ENCODE peak calls at places on chromosomes 11 and 22, in four cellular contexts. C is A549, L is stomach, V is ovary. P is an unnamed sample.
A peak's percentile ranks its signal among the peaks of the same experiment; 100 is the strongest.

GRCh38 chr11:47202569-47202968 is 12.2 kb upstream of the DDB2 start:
- DNase-seq in L (no peak), C (no peak), V (no peak), P (no peak)

GRCh38 chr22:26937213-26937612 is 279.8 kb downstream of the MIAT start:
- DNase-seq in L (no peak), C (no peak), V (no peak), P (no peak)

GRCh38 chr11:22703561-22703960 is 37.1 kb downstream of the GAS2 start:
- DNase-seq in L (no peak), C (no peak), V (no peak), P (no peak)

GRCh38 chr11:93059074-93059957 is 89.9 kb downstream of the MTNR1B start:
- DNase-seq in L (no peak), V (no peak), C (no peak), P (no peak)

GRCh38 chr11:116420770-116421528 is 351.8 kb downstream of the BUD13 start:
- DNase-seq in L (peak; percentile 31), V (no peak), C (no peak), P (no peak)

GRCh38 chr11:61702701-61703312 is 22.6 kb downstream of the DAGLA start:
- DNase-seq in V (no peak), L (no peak), C (no peak), P (no peak)

GRCh38 chr22:47176573-47177333 is 414.3 kb downstream of the TBC1D22A start:
- DNase-seq in C (no peak), L (no peak), V (peak; percentile 13), P (peak; percentile 51)

GRCh38 chr22:32341122-32341740 is 16.4 kb upstream of the RFPL3 start:
- DNase-seq in C (no peak), L (peak; percentile 17), V (no peak), P (no peak)

GRCh38 chr11:1167751-1168231 is 10.0 kb downstream of the MUC5AC start:
- DNase-seq in L (no peak), C (no peak), V (no peak), P (peak; percentile 48)

GRCh38 chr11:60866911-60867870 is at the start of gene ZP1:
- DNase-seq in L (peak; percentile 24), V (no peak), C (no peak), P (peak; percentile 60)

GRCh38 chr11:46308632-46309419 is 31.4 kb downstream of the CREB3L1 start:
- DNase-seq in V (peak; percentile 85), C (peak; percentile 91), L (peak; percentile 79), P (peak; percentile 91)

GRCh38 chr11:128733440-128734115 is 39.7 kb downstream of the FLI1 start:
- DNase-seq in V (no peak), C (no peak), L (no peak), P (no peak)

GRCh38 chr11:23263466-23263865 is 403.2 kb upstream of the CCDC179 start:
- DNase-seq in C (no peak), V (no peak), L (no peak), P (no peak)

GRCh38 chr11:65468874-65469333 is 29.9 kb upstream of the MALAT1 start:
- DNase-seq in C (peak; percentile 58), L (peak; percentile 93), V (peak; percentile 70), P (no peak)

GRCh38 chr11:66915866-66916265 is 42.3 kb downstream of the PC start:
- DNase-seq in V (no peak), L (no peak), C (no peak), P (no peak)

GRCh38 chr11:17368551-17368950 is 17.0 kb downstream of the NCR3LG1 start:
- DNase-seq in V (no peak), L (no peak), C (no peak), P (no peak)
- TF ChIP-seq POLR2A in V (no peak), L (no peak), C (no peak), P (no peak)

GRCh38 chr22:36456459-36456835 is 25.0 kb downstream of the TXN2 start:
- DNase-seq in V (no peak), C (no peak), L (no peak), P (no peak)

GRCh38 chr22:36460202-36460601 is 21.2 kb downstream of the TXN2 start:
- DNase-seq in C (no peak), L (no peak), V (no peak), P (no peak)

GRCh38 chr22:36455571-36456458 is 25.6 kb downstream of the TXN2 start:
- DNase-seq in L (peak; percentile 76), C (no peak), V (no peak), P (no peak)

GRCh38 chr22:36454916-36455570 is 26.4 kb downstream of the TXN2 start:
- DNase-seq in V (peak; percentile 90), L (peak; percentile 97), C (peak; percentile 73), P (peak; percentile 92)

DNA sequence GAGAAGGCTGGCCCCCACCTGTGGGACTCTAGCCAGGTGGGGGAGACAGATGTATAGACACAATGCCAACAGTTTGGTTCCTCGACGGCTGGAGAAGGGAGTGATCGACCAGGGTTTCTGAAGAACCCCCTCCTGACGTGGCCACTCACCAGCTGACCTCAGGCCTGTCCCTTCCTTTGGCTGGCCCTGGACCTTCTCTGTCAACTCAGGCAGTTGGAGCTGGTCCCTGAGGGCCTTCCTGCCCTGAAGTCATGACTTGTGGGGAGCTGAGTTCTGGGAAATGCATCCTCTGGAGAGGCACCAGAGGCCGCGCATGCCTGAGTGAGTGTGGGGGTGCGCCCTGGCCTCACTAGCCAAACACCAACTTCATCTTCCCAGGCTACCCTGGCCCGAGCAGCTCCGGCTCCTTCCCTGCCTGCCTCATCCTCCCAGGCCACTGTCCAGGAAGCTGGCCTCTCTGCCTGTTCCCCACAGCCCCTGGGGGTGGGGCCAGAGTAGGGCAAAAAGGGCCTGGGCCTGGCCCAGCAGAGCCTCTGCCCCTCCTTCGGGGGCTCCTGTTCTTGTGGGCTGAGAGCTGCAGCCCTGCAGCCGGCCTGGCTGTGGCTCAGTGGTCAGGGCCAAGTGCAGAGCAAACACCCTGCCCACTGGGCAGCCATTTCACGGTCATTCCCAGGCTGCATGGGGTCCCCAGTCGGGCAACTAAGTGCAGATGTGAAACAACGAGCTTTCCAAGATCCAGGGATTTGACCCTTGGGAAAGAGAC is 23.6 kb downstream of the TXN2 start:
- DNase-seq in C (no peak), L (no peak), V (peak; percentile 52), P (no peak)
- TF ChIP-seq EP300 in C (no peak), L (no peak), V (no peak), P (no peak)

DNA sequence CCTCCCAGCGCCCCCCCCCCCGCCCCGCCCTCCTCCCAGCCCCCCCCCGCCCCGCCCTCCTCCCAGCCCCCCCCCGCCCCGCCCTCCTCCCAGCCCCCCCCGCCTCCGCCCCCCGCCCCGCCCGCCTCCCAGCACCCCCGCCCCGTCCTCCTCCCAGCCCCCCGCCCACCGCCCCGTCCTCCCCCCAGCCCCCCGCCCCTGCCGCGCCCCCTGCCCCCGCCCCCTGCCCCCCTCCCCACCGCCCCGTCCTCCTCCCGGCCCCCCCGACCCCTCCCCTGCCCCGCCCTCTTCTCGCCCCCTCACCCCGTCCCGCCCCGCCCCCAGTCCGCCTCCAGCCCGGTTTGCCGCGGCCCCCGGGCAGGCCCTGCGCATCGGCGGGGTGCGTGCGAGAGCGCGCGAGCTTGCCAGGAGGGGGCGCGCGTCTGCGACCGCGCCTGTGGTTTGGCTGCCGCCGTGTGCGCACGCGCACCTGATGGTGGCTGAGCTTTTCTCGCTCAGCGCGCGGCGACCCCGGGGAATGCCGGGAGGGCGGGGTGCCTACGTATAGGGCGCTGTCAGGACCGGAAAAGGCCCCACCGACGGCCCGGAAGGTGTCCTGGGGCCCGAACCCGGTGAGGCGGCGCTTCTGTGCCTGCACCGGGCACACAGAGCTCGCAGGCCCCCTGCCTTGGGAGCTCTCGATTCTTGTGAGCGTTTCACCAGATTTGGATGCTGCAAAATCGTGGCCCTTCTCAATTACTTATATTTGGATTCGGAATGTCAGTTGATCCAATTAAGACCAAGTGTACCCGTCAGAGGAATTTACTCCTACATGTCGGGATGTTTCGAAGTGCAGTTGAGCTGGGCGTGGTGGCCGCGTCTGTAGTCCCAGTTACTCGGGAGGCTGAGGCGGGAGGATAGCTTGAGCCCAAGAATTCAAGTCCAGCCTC is 501 bp upstream of the TTLL12 start:
- DNase-seq in C (peak; percentile 88), V (peak; percentile 96), L (peak; percentile 98), P (peak; percentile 96)
- TF ChIP-seq POLR2A in C (peak; percentile 84), V (peak; percentile 54), L (no peak), P (no peak)

GRCh38 chr11:34155759-34156062 is 50.3 kb downstream of the NAT10 start:
- DNase-seq in C (no peak), L (no peak), V (no peak), P (no peak)

GRCh38 chr11:34151916-34152845 is 46.8 kb downstream of the NAT10 start:
- DNase-seq in L (no peak), V (no peak), C (no peak), P (no peak)

GRCh38 chr11:34157163-34157562 is 51.7 kb downstream of the NAT10 start:
- DNase-seq in L (no peak), V (no peak), C (no peak), P (no peak)

GRCh38 chr11:34154059-34154875 is 48.8 kb downstream of the NAT10 start:
- DNase-seq in L (no peak), V (no peak), C (no peak), P (no peak)

GRCh38 chr11:34155057-34155758 is 49.8 kb downstream of the NAT10 start:
- DNase-seq in C (no peak), L (peak; percentile 43), V (no peak), P (no peak)
- TF ChIP-seq EP300 in C (no peak), L (no peak), V (no peak), P (no peak)

GRCh38 chr22:50233223-50233622 is 11.6 kb downstream of the TUBGCP6 start:
- DNase-seq in L (no peak), C (no peak), V (no peak), P (no peak)
- TF ChIP-seq POLR2A in L (no peak), C (no peak), V (no peak), P (no peak)

DNA sequence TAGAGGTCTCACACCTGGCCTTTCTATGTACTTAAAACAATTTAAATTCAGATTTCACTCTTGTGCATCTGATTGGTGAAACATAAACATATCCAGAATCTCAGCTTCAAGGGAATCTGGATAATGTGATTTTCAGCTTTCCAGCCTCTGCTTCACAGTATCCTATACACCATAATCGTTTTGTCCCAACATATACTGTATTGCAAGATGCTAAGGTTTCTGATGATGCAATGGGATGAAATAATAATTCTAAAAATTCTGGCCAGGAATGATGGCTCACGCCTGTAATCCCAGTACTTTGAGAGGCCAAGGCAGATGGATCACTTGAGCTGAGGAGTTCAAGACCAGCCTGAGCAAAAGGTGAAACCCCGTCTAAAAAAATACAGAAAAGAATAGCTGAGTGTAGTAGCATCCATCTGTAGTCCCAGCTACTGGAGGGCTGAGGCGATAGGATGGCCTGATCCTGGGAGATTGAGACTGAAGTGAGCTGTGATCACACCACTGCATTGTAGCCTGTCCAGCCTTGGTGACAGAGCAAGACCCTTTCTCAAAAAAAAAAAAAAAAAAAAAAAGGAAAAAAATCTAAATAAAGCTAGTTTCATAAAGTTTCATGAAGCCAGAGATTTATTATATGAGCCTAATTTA is 41.0 kb upstream of the CTSC start:
- DNase-seq in C (no peak), V (no peak), L (no peak), P (no peak)
- TF ChIP-seq EP300 in C (no peak), V (no peak), L (no peak), P (no peak)

GRCh38 chr22:46056169-46057041 is 79.4 kb upstream of the WNT7B start:
- DNase-seq in L (peak; percentile 55), V (peak; percentile 56), C (no peak), P (peak; percentile 83)
- TF ChIP-seq POLR2A in L (no peak), V (no peak), C (no peak), P (no peak)

GRCh38 chr22:21791635-21792625 is 56.3 kb upstream of the YPEL1 start:
- DNase-seq in C (no peak), L (no peak), V (no peak), P (no peak)
- TF ChIP-seq EP300 in C (no peak), L (no peak), V (no peak), P (no peak)